ENCODE peak calls at places on chromosomes 7 and 10, in eight cellular contexts. I, L, Q, X, G, T, N and D are unnamed samples.

GRCh38 chr10:90888387-90888786 is 16.6 kb downstream of the RPP30 start:
- DNase-seq in X (no peak), T (no peak), N (no peak), I (no peak), Q (no peak), G (no peak), L (no peak), D (no peak)

GRCh38 chr10:43461950-43462349 is 25.0 kb downstream of the ZNF487 start:
- DNase-seq in G (no peak), X (peak), I (peak), N (peak), T (peak), L (peak), Q (peak), D (peak)

GRCh38 chr7:114086491-114086905 is 167.7 kb upstream of the PPP1R3A start:
- DNase-seq in L (no peak), N (peak), X (peak), I (no peak), T (no peak), G (no peak), Q (no peak), D (no peak)

GRCh38 chr7:140989068-140989467 is 25.7 kb downstream of the MRPS33 start:
- DNase-seq in T (no peak), Q (no peak), G (no peak), L (no peak), N (no peak), I (no peak), X (no peak), D (no peak)

GRCh38 chr10:102122450-102122849 is 2.3 kb upstream of the LDB1 start:
- DNase-seq in L (no peak), X (no peak), N (no peak), T (no peak), I (no peak), G (no peak), Q (no peak), D (no peak)

GRCh38 chr7:40356871-40357676 is 222.3 kb downstream of the SUGCT start:
- DNase-seq in G (no peak), X (no peak), N (no peak), I (no peak), Q (no peak), L (no peak), T (no peak), D (no peak)

GRCh38 chr10:132349766-132350165 is 17.8 kb downstream of the LRRC27 start:
- DNase-seq in Q (no peak), X (no peak), L (no peak), N (no peak), I (no peak), G (no peak), T (no peak), D (no peak)

GRCh38 chr10:47383254-47384147 is 592 bp downstream of the ZNF488 start:
- DNase-seq in T (no peak), N (peak), L (peak), Q (no peak), I (no peak), G (no peak), X (no peak), D (peak)

GRCh38 chr7:116216956-116217570 is 6.7 kb downstream of the TES start:
- DNase-seq in L (no peak), Q (no peak), X (no peak), N (no peak), T (no peak), G (no peak), I (no peak), D (no peak)

GRCh38 chr7:48337012-48337621 is 165.9 kb downstream of the ABCA13 start:
- DNase-seq in N (peak), L (no peak), X (peak), I (no peak), G (no peak), T (peak), Q (no peak), D (no peak)

GRCh38 chr10:725786-726185 is 36.3 kb upstream of the DIP2C start:
- DNase-seq in X (no peak), L (no peak), N (no peak), T (no peak), G (no peak), Q (no peak), I (no peak), D (no peak)

GRCh38 chr10:21160116-21160515 is 263.0 kb upstream of the NEBL start:
- DNase-seq in N (no peak), G (no peak), T (no peak), L (peak), Q (no peak), I (no peak), X (no peak), D (peak)

GRCh38 chr10:60454336-60454735 is 64.7 kb upstream of the ANK3 start:
- DNase-seq in I (no peak), X (no peak), N (no peak), G (no peak), Q (no peak), L (no peak), T (no peak), D (no peak)

GRCh38 chr7:91598791-91599190 is 281.7 kb downstream of the MTERF1 start:
- DNase-seq in T (no peak), L (no peak), X (no peak), Q (no peak), I (no peak), G (no peak), N (no peak), D (no peak)

GRCh38 chr10:70193391-70193844 is 23.1 kb upstream of the SAR1A start:
- DNase-seq in T (no peak), N (no peak), I (no peak), Q (no peak), L (no peak), G (no peak), X (no peak), D (no peak)

GRCh38 chr10:47039558-47039905 is 128.3 kb downstream of the PTPN20 start:
- DNase-seq in X (no peak), T (no peak), I (no peak), Q (no peak), G (no peak), N (peak), L (no peak), D (no peak)

GRCh38 chr10:102274062-102274461 is 28.7 kb downstream of the GBF1 start:
- DNase-seq in I (no peak), Q (no peak), L (no peak), N (no peak), T (no peak), X (no peak), G (no peak), D (no peak)

GRCh38 chr10:63910806-63911205 is 389.6 kb downstream of the REEP3 start:
- DNase-seq in Q (no peak), T (no peak), L (no peak), X (no peak), G (no peak), N (no peak), I (no peak), D (no peak)